ENCODE peak calls at places on chromosomes 5 and 9, in ten cellular contexts. B is sigmoid colon, F is A549, X is body of pancreas, M is right lobe of liver, N is ovary, V is uterus, U is esophagus squamous epithelium, Q is spleen, E is stomach. A is an unnamed sample.
A peak's percentile ranks its signal among the peaks of the same experiment; 100 is the strongest.

GRCh38 chr5:55904152-55904551 is 53.0 kb downstream of the IL31RA start:
- DNase-seq in B (no peak), F (no peak), X (no peak), M (no peak), N (no peak), V (no peak), U (no peak), Q (no peak), E (no peak), A (no peak)

GRCh38 chr5:72209515-72210115 is 102.3 kb downstream of the MAP1B start:
- DNase-seq in B (peak; percentile 83), F (no peak), X (no peak), M (no peak), N (no peak), V (no peak), U (no peak), Q (no peak), E (no peak), A (no peak)

GRCh38 chr9:3138236-3139229 is 294.6 kb upstream of the PUM3 start:
- DNase-seq in B (no peak), F (no peak), X (no peak), M (no peak), N (no peak), V (no peak), U (no peak), Q (no peak), E (no peak), A (no peak)

GRCh38 chr9:121763561-121764370 is 112.3 kb downstream of the DAB2IP start:
- DNase-seq in B (no peak), F (no peak), X (no peak), M (no peak), N (no peak), V (no peak), U (no peak), Q (no peak), E (no peak), A (no peak)

GRCh38 chr5:133936611-133937015 is 31.8 kb downstream of the C5orf15 start:
- DNase-seq in B (no peak), F (no peak), X (no peak), M (no peak), N (no peak), V (no peak), U (no peak), Q (peak; percentile 62), E (no peak), A (no peak)

GRCh38 chr9:121107041-121107440 is 32.3 kb downstream of the CNTRL start:
- DNase-seq in B (no peak), F (peak; percentile 27), X (no peak), M (no peak), N (no peak), V (no peak), U (no peak), Q (no peak), E (no peak), A (no peak)

GRCh38 chr5:151880304-151880703 is 44.3 kb downstream of the GLRA1 start:
- DNase-seq in B (no peak), F (no peak), X (no peak), M (no peak), N (no peak), V (no peak), U (no peak), Q (no peak), E (no peak), A (no peak)

GRCh38 chr9:74497750-74498615 is 848 bp downstream of the RORB start:
- DNase-seq in B (no peak), F (no peak), X (no peak), M (peak; percentile 57), N (no peak), V (no peak), U (no peak), Q (peak; percentile 77), E (no peak), A (peak; percentile 50)

GRCh38 chr9:113361304-113362018 is 12.1 kb downstream of the BSPRY start:
- DNase-seq in B (no peak), F (no peak), X (no peak), M (no peak), N (no peak), V (no peak), U (no peak), Q (no peak), E (no peak), A (no peak)

GRCh38 chr5:62587737-62588136 is 9.1 kb downstream of the LRRC70 start:
- DNase-seq in B (no peak), F (no peak), X (no peak), M (no peak), N (no peak), V (no peak), U (no peak), Q (no peak), E (no peak), A (no peak)

GRCh38 chr9:71663931-71664459 is 104.3 kb downstream of the CEMIP2 start:
- DNase-seq in B (no peak), F (no peak), X (no peak), M (no peak), N (no peak), V (no peak), U (no peak), Q (no peak), E (no peak), A (no peak)

GRCh38 chr9:113602126-113603119 is 138.9 kb downstream of the RGS3 start:
- DNase-seq in B (peak; percentile 88), F (no peak), X (peak; percentile 70), M (peak; percentile 90), N (peak; percentile 81), V (peak; percentile 90), U (no peak), Q (peak; percentile 81), E (peak; percentile 58), A (no peak)

DNA sequence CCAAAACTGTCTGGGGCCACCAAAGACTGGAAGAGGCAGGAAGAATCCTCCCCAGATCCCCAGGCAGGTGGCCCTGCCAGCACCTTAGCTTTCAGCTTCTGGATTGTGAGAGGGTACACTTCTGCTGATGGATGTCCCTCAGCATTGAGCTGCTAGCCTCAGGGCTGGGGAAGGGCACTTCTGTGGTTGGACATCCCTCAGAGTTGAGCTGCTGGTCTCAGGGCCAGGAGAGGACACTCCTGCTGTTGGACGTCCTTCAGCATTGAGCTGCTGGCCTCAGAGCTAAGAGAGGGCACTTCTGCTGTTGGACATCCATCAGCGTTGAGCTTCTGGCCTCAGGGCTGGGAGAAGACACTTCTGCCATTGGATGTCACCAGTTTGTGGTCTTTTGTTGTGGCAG is 83.8 kb upstream of the FCN1 start:
- DNase-seq in B (no peak), F (no peak), X (no peak), M (no peak), N (no peak), V (no peak), U (no peak), Q (peak; percentile 23), E (no peak), A (no peak)
- H3K9me3 ChIP-seq in B (no peaks in the 10 kb centered on the region), F (peaks cover 52% of the 10 kb centered on the region), X (no peaks in the 10 kb centered on the region), M (no peaks in the 10 kb centered on the region), N (no peaks in the 10 kb centered on the region), V (no peaks in the 10 kb centered on the region), U (peaks cover 8% of the 10 kb centered on the region), Q (peaks cover 24% of the 10 kb centered on the region), E (peaks cover 32% of the 10 kb centered on the region), A (no peaks in the 10 kb centered on the region)

GRCh38 chr5:153907170-153907775 is 131.4 kb downstream of the FAM114A2 start:
- DNase-seq in B (no peak), F (no peak), X (no peak), M (no peak), N (no peak), V (no peak), U (no peak), Q (no peak), E (no peak), A (no peak)

GRCh38 chr5:153902026-153902425 is 136.7 kb downstream of the FAM114A2 start:
- DNase-seq in B (no peak), F (no peak), X (no peak), M (no peak), N (no peak), V (no peak), U (no peak), Q (no peak), E (no peak), A (no peak)

GRCh38 chr5:153901449-153901848 is 137.3 kb downstream of the FAM114A2 start:
- DNase-seq in B (no peak), F (no peak), X (no peak), M (no peak), N (no peak), V (no peak), U (no peak), Q (no peak), E (no peak), A (no peak)

GRCh38 chr5:153903321-153903720 is 135.4 kb downstream of the FAM114A2 start:
- DNase-seq in B (no peak), F (no peak), X (no peak), M (no peak), N (no peak), V (no peak), U (no peak), Q (no peak), E (no peak), A (no peak)

GRCh38 chr5:153905214-153905613 is 133.5 kb downstream of the FAM114A2 start:
- DNase-seq in B (no peak), F (no peak), X (no peak), M (no peak), N (no peak), V (no peak), U (no peak), Q (no peak), E (no peak), A (no peak)
- H3K27ac ChIP-seq in B (no peak overlapping the region), F (no peak overlapping the region), X (no peak overlapping the region), M (no peak overlapping the region), N (no peak overlapping the region), V (no peak overlapping the region), U (no peak overlapping the region), Q (no peak overlapping the region), E (no peak overlapping the region), A (no peak overlapping the region)

DNA sequence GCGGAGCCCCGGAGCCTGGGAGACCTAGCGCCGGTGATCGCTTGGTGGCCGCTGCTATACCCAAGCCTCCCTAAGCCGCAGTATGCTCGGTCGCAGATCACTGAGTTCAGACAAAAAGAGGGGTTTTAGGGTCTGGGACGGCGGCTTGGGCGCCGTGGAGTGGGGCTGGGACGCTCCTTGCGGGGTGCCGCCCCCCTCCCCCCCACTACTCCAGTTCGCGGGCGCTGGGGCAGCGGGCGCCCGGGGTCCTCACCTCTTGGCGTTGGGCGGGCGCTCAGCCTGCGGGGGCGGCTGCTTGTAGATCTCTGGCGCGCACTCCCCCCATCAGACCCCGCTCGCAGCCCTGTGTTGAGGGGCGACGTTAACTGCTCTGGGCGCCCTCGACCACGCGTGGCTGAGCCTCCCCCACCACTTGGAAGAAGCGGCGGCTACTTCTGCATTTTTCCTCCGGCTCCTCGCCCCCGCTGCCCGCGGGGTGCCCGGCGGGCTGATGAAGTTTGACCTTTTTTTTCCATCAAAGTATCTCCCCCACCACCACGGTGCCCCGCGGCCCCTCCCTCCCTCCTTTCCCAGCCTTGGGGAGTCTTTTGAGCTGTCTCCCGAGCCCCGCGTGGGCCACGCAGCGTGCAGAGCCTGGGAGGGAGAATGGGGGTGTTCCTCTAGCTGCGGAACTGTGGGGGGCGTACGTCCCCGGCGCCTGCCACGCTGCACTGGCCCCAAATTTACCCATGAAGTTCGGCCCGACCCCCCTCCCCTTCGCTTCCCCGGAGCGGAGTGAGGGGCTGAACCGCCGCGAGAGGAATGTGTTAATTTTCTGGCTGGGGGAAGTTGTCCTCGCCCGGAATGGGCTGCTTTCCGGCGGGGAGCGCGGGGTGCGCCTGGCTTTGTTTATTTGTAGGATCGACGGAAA is 1.2 kb downstream of the CXXC5 start:
- DNase-seq in B (peak; percentile 69), F (no peak), X (peak; percentile 40), M (peak; percentile 61), N (no peak), V (no peak), U (no peak), Q (peak; percentile 88), E (no peak), A (no peak)
- TF ChIP-seq POLR2A in B (no peak), F (no peak), X (no peak), M (no peak), N (no peak), V (no peak), U (no peak), Q (no peak), E (no peak), A (no peak)

GRCh38 chr5:141196363-141196762 is 3.1 kb upstream of the PCDHB11 start:
- DNase-seq in B (no peak), F (no peak), X (no peak), M (no peak), N (no peak), V (no peak), U (no peak), Q (no peak), E (no peak), A (no peak)
- H3K9me3 ChIP-seq in B (peaks cover 12% of the 10 kb centered on the region), F (peaks cover 18% of the 10 kb centered on the region), X (no peaks in the 10 kb centered on the region), M (no peaks in the 10 kb centered on the region), N (peaks cover 6% of the 10 kb centered on the region), V (peaks cover 66% of the 10 kb centered on the region), U (peaks cover 30% of the 10 kb centered on the region), Q (peaks cover 35% of the 10 kb centered on the region), E (peaks cover 85% of the 10 kb centered on the region), A (no peaks in the 10 kb centered on the region)

A was measured in Peyer's patch.